ENCODE peak calls at places on chromosomes 7 and 10, in seven cellular contexts. One of them, this sample, is unnamed.

GRCh38 chr7:15143936-15144335 is 241.4 kb upstream of the DGKB start:
- DNase-seq in CD8-positive, alpha-beta memory T cell: no peak
- DNase-seq in mammary epithelial cell: no peak
- DNase-seq in aorta: no peak
- DNase-seq in esophagus squamous epithelium: no peak
- DNase-seq in hepatocyte: no peak
- DNase-seq in mesenchymal stem cell: no peak
- DNase-seq in this sample: no peak

GRCh38 chr10:22534849-22535604 is 179.4 kb downstream of the PIP4K2A start:
- DNase-seq in aorta: no peak
- DNase-seq in esophagus squamous epithelium: no peak
- DNase-seq in mesenchymal stem cell: peak
- DNase-seq in hepatocyte: no peak
- DNase-seq in CD8-positive, alpha-beta memory T cell: no peak
- DNase-seq in mammary epithelial cell: no peak
- DNase-seq in this sample: no peak

GRCh38 chr10:23540401-23540800 is 101.5 kb downstream of the OTUD1 start:
- DNase-seq in esophagus squamous epithelium: no peak
- DNase-seq in CD8-positive, alpha-beta memory T cell: no peak
- DNase-seq in mammary epithelial cell: no peak
- DNase-seq in mesenchymal stem cell: no peak
- DNase-seq in aorta: no peak
- DNase-seq in hepatocyte: peak
- DNase-seq in this sample: peak

GRCh38 chr10:99233000-99233679 is 2.5 kb downstream of the HPSE2 start:
- DNase-seq in mesenchymal stem cell: no peak
- DNase-seq in esophagus squamous epithelium: no peak
- DNase-seq in aorta: no peak
- DNase-seq in hepatocyte: no peak
- DNase-seq in mammary epithelial cell: no peak
- DNase-seq in CD8-positive, alpha-beta memory T cell: no peak
- DNase-seq in this sample: no peak

GRCh38 chr7:4849390-4849789 is 12.4 kb downstream of the PAPOLB start:
- DNase-seq in mammary epithelial cell: peak
- DNase-seq in esophagus squamous epithelium: no peak
- DNase-seq in mesenchymal stem cell: no peak
- DNase-seq in CD8-positive, alpha-beta memory T cell: no peak
- DNase-seq in aorta: no peak
- DNase-seq in hepatocyte: peak
- DNase-seq in this sample: peak

GRCh38 chr7:130141161-130141857 is 63.9 kb downstream of the TMEM209 start:
- DNase-seq in mesenchymal stem cell: peak
- DNase-seq in CD8-positive, alpha-beta memory T cell: no peak
- DNase-seq in esophagus squamous epithelium: no peak
- DNase-seq in aorta: peak
- DNase-seq in hepatocyte: peak
- DNase-seq in mammary epithelial cell: no peak
- DNase-seq in this sample: peak

GRCh38 chr10:113104071-113104470 is 154.0 kb downstream of the TCF7L2 start:
- DNase-seq in mammary epithelial cell: no peak
- DNase-seq in aorta: no peak
- DNase-seq in hepatocyte: no peak
- DNase-seq in CD8-positive, alpha-beta memory T cell: no peak
- DNase-seq in mesenchymal stem cell: peak
- DNase-seq in esophagus squamous epithelium: no peak
- DNase-seq in this sample: no peak

GRCh38 chr10:118062798-118063238 is 16.1 kb upstream of the RAB11FIP2 start:
- DNase-seq in mesenchymal stem cell: no peak
- DNase-seq in esophagus squamous epithelium: no peak
- DNase-seq in mammary epithelial cell: no peak
- DNase-seq in aorta: no peak
- DNase-seq in hepatocyte: peak
- DNase-seq in CD8-positive, alpha-beta memory T cell: no peak
- DNase-seq in this sample: no peak

GRCh38 chr10:24349379-24350110 is 140.6 kb downstream of the KIAA1217 start:
- DNase-seq in CD8-positive, alpha-beta memory T cell: no peak
- DNase-seq in esophagus squamous epithelium: no peak
- DNase-seq in mammary epithelial cell: peak
- DNase-seq in hepatocyte: no peak
- DNase-seq in aorta: no peak
- DNase-seq in mesenchymal stem cell: no peak
- DNase-seq in this sample: no peak

GRCh38 chr7:9264395-9264794 is 831.0 kb downstream of the NXPH1 start:
- DNase-seq in aorta: no peak
- DNase-seq in mesenchymal stem cell: no peak
- DNase-seq in hepatocyte: no peak
- DNase-seq in mammary epithelial cell: no peak
- DNase-seq in esophagus squamous epithelium: no peak
- DNase-seq in CD8-positive, alpha-beta memory T cell: no peak
- DNase-seq in this sample: no peak

GRCh38 chr7:41579961-41580935 is 122.6 kb downstream of the INHBA start:
- DNase-seq in esophagus squamous epithelium: no peak
- DNase-seq in hepatocyte: no peak
- DNase-seq in aorta: no peak
- DNase-seq in mammary epithelial cell: peak
- DNase-seq in mesenchymal stem cell: peak
- DNase-seq in CD8-positive, alpha-beta memory T cell: no peak
- DNase-seq in this sample: no peak

GRCh38 chr7:115676080-115676479 is 354.5 kb downstream of the TFEC start:
- DNase-seq in aorta: no peak
- DNase-seq in CD8-positive, alpha-beta memory T cell: no peak
- DNase-seq in mammary epithelial cell: peak
- DNase-seq in mesenchymal stem cell: peak
- DNase-seq in hepatocyte: peak
- DNase-seq in esophagus squamous epithelium: no peak
- DNase-seq in this sample: no peak

GRCh38 chr10:25017661-25018060 is 1.2 kb downstream of the THNSL1 start:
- DNase-seq in hepatocyte: no peak
- DNase-seq in aorta: no peak
- DNase-seq in CD8-positive, alpha-beta memory T cell: no peak
- DNase-seq in esophagus squamous epithelium: no peak
- DNase-seq in mesenchymal stem cell: no peak
- DNase-seq in mammary epithelial cell: no peak
- DNase-seq in this sample: no peak

GRCh38 chr7:157886711-157887110 is 549.9 kb downstream of the DNAJB6 start:
- DNase-seq in aorta: no peak
- DNase-seq in esophagus squamous epithelium: no peak
- DNase-seq in mammary epithelial cell: no peak
- DNase-seq in mesenchymal stem cell: no peak
- DNase-seq in hepatocyte: no peak
- DNase-seq in CD8-positive, alpha-beta memory T cell: no peak
- DNase-seq in this sample: no peak

GRCh38 chr7:89060234-89060633 is 264.7 kb upstream of the TEX47 start:
- DNase-seq in mesenchymal stem cell: no peak
- DNase-seq in esophagus squamous epithelium: no peak
- DNase-seq in CD8-positive, alpha-beta memory T cell: no peak
- DNase-seq in aorta: no peak
- DNase-seq in hepatocyte: no peak
- DNase-seq in mammary epithelial cell: no peak
- DNase-seq in this sample: no peak

GRCh38 chr7:132752431-132752830 is 176.2 kb upstream of the PLXNA4 start:
- DNase-seq in aorta: no peak
- DNase-seq in mammary epithelial cell: no peak
- DNase-seq in esophagus squamous epithelium: no peak
- DNase-seq in mesenchymal stem cell: no peak
- DNase-seq in CD8-positive, alpha-beta memory T cell: no peak
- DNase-seq in hepatocyte: no peak
- DNase-seq in this sample: no peak

GRCh38 chr7:26307226-26307625 is 15.6 kb downstream of the SNX10 start:
- DNase-seq in mammary epithelial cell: peak
- DNase-seq in mesenchymal stem cell: peak
- DNase-seq in esophagus squamous epithelium: no peak
- DNase-seq in aorta: peak
- DNase-seq in hepatocyte: peak
- DNase-seq in CD8-positive, alpha-beta memory T cell: no peak
- DNase-seq in this sample: no peak

GRCh38 chr10:12634532-12634931 is 285.2 kb downstream of the CAMK1D start:
- DNase-seq in esophagus squamous epithelium: no peak
- DNase-seq in hepatocyte: no peak
- DNase-seq in CD8-positive, alpha-beta memory T cell: no peak
- DNase-seq in mammary epithelial cell: no peak
- DNase-seq in mesenchymal stem cell: peak
- DNase-seq in aorta: no peak
- DNase-seq in this sample: no peak

GRCh38 chr7:74612015-74612829 is 45.3 kb upstream of the GTF2I start:
- DNase-seq in mammary epithelial cell: peak
- DNase-seq in hepatocyte: no peak
- DNase-seq in esophagus squamous epithelium: no peak
- DNase-seq in mesenchymal stem cell: no peak
- DNase-seq in aorta: no peak
- DNase-seq in CD8-positive, alpha-beta memory T cell: no peak
- DNase-seq in this sample: no peak

GRCh38 chr7:23713285-23714235 is 3.5 kb downstream of the STK31 start:
- DNase-seq in CD8-positive, alpha-beta memory T cell: no peak
- DNase-seq in esophagus squamous epithelium: no peak
- DNase-seq in aorta: no peak
- DNase-seq in mesenchymal stem cell: peak
- DNase-seq in hepatocyte: no peak
- DNase-seq in mammary epithelial cell: peak
- DNase-seq in this sample: no peak

GRCh38 chr10:123136806-123137642 is 1.3 kb downstream of the HMX3 start:
- DNase-seq in hepatocyte: no peak
- DNase-seq in mesenchymal stem cell: peak
- DNase-seq in CD8-positive, alpha-beta memory T cell: no peak
- DNase-seq in esophagus squamous epithelium: no peak
- DNase-seq in aorta: no peak
- DNase-seq in mammary epithelial cell: peak
- DNase-seq in this sample: no peak
- H3K27ac ChIP-seq in hepatocyte: no peak
- H3K27ac ChIP-seq in mesenchymal stem cell: no peak
- H3K27ac ChIP-seq in CD8-positive, alpha-beta memory T cell: peak
- H3K27ac ChIP-seq in esophagus squamous epithelium: no peak
- H3K27ac ChIP-seq in aorta: no peak
- H3K27ac ChIP-seq in mammary epithelial cell: no peak
- H3K27ac ChIP-seq in this sample: no peak

GRCh38 chr7:50657912-50658311 is 92.7 kb upstream of the DDC start:
- DNase-seq in mesenchymal stem cell: no peak
- DNase-seq in CD8-positive, alpha-beta memory T cell: no peak
- DNase-seq in aorta: no peak
- DNase-seq in esophagus squamous epithelium: no peak
- DNase-seq in mammary epithelial cell: no peak
- DNase-seq in hepatocyte: no peak
- DNase-seq in this sample: no peak

GRCh38 chr7:50660040-50660829 is 95.0 kb upstream of the DDC start:
- DNase-seq in hepatocyte: no peak
- DNase-seq in mesenchymal stem cell: no peak
- DNase-seq in mammary epithelial cell: no peak
- DNase-seq in aorta: peak
- DNase-seq in esophagus squamous epithelium: peak
- DNase-seq in CD8-positive, alpha-beta memory T cell: peak
- DNase-seq in this sample: peak

GRCh38 chr7:50658696-50659095 is 93.5 kb upstream of the DDC start:
- DNase-seq in CD8-positive, alpha-beta memory T cell: no peak
- DNase-seq in esophagus squamous epithelium: no peak
- DNase-seq in hepatocyte: no peak
- DNase-seq in mesenchymal stem cell: no peak
- DNase-seq in aorta: no peak
- DNase-seq in mammary epithelial cell: no peak
- DNase-seq in this sample: no peak

GRCh38 chr7:50660830-50661175 is 95.6 kb upstream of the DDC start:
- DNase-seq in CD8-positive, alpha-beta memory T cell: no peak
- DNase-seq in mesenchymal stem cell: no peak
- DNase-seq in hepatocyte: no peak
- DNase-seq in aorta: no peak
- DNase-seq in esophagus squamous epithelium: no peak
- DNase-seq in mammary epithelial cell: no peak
- DNase-seq in this sample: no peak

DNA sequence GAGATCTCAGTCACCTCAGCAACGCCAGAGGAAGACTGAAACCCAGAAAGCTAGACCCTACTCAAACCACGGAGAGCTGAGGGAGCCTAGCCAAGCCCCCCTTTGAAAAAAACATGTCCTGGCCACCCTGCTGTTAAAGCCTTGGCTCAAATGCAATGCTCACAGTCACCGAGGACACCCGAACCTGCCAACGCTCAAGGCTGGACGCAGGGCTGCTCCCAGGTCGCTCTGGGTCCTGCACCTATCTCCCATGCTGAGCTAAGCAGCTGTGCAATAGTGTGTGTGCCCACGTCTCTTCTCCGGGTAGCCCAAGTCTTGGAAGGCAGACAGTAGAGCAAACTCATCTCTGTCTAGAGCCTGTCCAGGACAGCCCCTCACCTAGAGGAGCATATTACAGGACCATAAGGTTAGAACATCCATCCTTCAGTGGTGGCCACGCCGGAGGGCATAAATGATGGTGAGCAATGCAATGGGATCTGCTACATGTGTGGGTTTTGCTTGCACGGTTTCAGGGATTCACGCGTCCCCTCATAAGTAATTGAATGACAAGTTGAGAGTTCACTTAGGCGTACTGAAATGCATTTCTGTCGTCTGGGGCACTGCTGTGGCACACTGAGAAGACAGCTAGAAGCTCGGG is 94.2 kb upstream of the DDC start:
- DNase-seq in esophagus squamous epithelium: no peak
- DNase-seq in mammary epithelial cell: no peak
- DNase-seq in aorta: no peak
- DNase-seq in hepatocyte: no peak
- DNase-seq in mesenchymal stem cell: no peak
- DNase-seq in CD8-positive, alpha-beta memory T cell: no peak
- DNase-seq in this sample: no peak
- H3K27ac ChIP-seq in esophagus squamous epithelium: no peak
- H3K27ac ChIP-seq in mammary epithelial cell: no peak
- H3K27ac ChIP-seq in aorta: no peak
- H3K27ac ChIP-seq in hepatocyte: no peak
- H3K27ac ChIP-seq in mesenchymal stem cell: no peak
- H3K27ac ChIP-seq in CD8-positive, alpha-beta memory T cell: no peak
- H3K27ac ChIP-seq in this sample: peak

DNA sequence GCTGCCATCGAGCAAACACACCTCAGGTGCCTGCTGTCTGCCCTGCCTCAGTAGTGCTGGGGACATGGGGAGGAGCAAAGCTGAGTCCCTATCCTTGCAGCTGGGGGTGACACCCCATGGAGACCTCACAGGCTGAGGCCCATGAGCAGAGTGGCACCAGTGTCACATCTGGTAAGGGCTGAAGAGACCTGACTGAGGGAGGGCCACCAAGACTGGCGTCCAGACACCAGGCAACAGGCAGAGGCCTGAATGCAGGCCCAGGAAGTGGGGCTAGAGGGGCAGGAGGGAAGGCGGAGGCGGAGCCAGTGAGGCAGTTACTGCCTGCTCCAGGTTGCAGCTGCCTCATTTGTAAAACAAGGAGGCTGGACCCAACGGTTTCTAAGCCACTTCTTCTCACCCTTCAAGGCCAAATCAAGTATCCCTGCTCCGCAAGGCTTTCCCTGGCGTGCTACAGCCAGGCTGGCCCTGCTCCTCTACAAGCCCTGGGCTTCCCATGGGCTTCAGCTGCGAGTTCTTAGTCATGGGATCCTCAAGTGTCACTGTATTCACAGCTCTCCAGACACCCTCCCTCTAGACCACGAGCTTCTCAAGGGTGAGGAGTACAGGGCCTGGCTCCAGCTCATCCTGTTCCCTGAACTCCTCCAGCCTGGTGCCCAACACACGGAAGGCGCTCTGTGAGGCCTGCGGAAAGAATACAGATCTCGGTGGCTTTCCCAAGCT is 39.0 kb downstream of the FAM53B start:
- DNase-seq in mesenchymal stem cell: peak
- DNase-seq in esophagus squamous epithelium: no peak
- DNase-seq in aorta: peak
- DNase-seq in hepatocyte: no peak
- DNase-seq in mammary epithelial cell: no peak
- DNase-seq in CD8-positive, alpha-beta memory T cell: no peak
- DNase-seq in this sample: peak
- H3K27ac ChIP-seq in mesenchymal stem cell: no peak
- H3K27ac ChIP-seq in esophagus squamous epithelium: peak
- H3K27ac ChIP-seq in aorta: no peak
- H3K27ac ChIP-seq in hepatocyte: no peak
- H3K27ac ChIP-seq in mammary epithelial cell: no peak
- H3K27ac ChIP-seq in CD8-positive, alpha-beta memory T cell: no peak
- H3K27ac ChIP-seq in this sample: peak

GRCh38 chr7:25093268-25093802 is 31.7 kb downstream of the CYCS start:
- DNase-seq in mesenchymal stem cell: peak
- DNase-seq in CD8-positive, alpha-beta memory T cell: peak
- DNase-seq in esophagus squamous epithelium: peak
- DNase-seq in hepatocyte: peak
- DNase-seq in aorta: peak
- DNase-seq in mammary epithelial cell: peak
- DNase-seq in this sample: peak
- H3K27ac ChIP-seq in mesenchymal stem cell: no peak
- H3K27ac ChIP-seq in CD8-positive, alpha-beta memory T cell: no peak
- H3K27ac ChIP-seq in esophagus squamous epithelium: no peak
- H3K27ac ChIP-seq in hepatocyte: no peak
- H3K27ac ChIP-seq in aorta: no peak
- H3K27ac ChIP-seq in mammary epithelial cell: no peak
- H3K27ac ChIP-seq in this sample: no peak

This sample was measured in HL-60.